ENCODE peak calls at places on chromosomes 3 and 15, in nine cellular contexts. V is IMR-90, O is activated T-cell treated with anti-CD3 and anti-CD28 coated beads for 24 hours, X is GF-D8, Q is mucosa of gallbladder, G is GM10248, F is EL, M is EH, A is fibroblast of lung. T is an unnamed sample.
A peak's percentile ranks its signal among the peaks of the same experiment; 100 is the strongest.

GRCh38 chr15:52351206-52351907 is 55.8 kb upstream of the MYO5C start:
- DNase-seq in V (no peak), O (no peak), X (no peak), Q (no peak), G (no peak), F (no peak), M (no peak), A (peak; percentile 51), T (no peak)

GRCh38 chr15:74643368-74644204 is 27.9 kb downstream of the CLK3 start:
- DNase-seq in V (no peak), O (no peak), X (no peak), Q (no peak), G (no peak), F (no peak), M (no peak), A (no peak), T (no peak)

GRCh38 chr3:21835266-21835665 is 84.3 kb upstream of the ZNF385D start:
- DNase-seq in V (no peak), O (no peak), X (no peak), Q (no peak), G (no peak), F (peak; percentile 3), M (peak; percentile 11), A (peak; percentile 58), T (no peak)

GRCh38 chr15:59437777-59438574 is at the start of gene FAM81A:
- DNase-seq in V (peak; percentile 47), O (peak; percentile 29), X (no peak), Q (peak; percentile 76), G (peak; percentile 93), F (peak; percentile 78), M (peak; percentile 84), A (peak; percentile 77), T (peak; percentile 77)

GRCh38 chr15:91186892-91187644 is 87.0 kb downstream of the SV2B start:
- DNase-seq in V (peak; percentile 26), O (no peak), X (no peak), Q (no peak), G (no peak), F (peak; percentile 4), M (peak; percentile 4), A (peak; percentile 5), T (no peak)

GRCh38 chr3:58101499-58102370 is 93.5 kb downstream of the FLNB start:
- DNase-seq in V (no peak), O (no peak), X (no peak), Q (no peak), G (no peak), F (no peak), M (no peak), A (no peak), T (no peak)

GRCh38 chr15:100671858-100672543 is 69.6 kb downstream of the ASB7 start:
- DNase-seq in V (peak; percentile 53), O (no peak), X (no peak), Q (no peak), G (peak; percentile 48), F (peak; percentile 67), M (peak; percentile 69), A (peak; percentile 62), T (no peak)

GRCh38 chr3:148932976-148933375 is 58.4 kb upstream of the GYG1 start:
- DNase-seq in V (no peak), O (no peak), X (no peak), Q (no peak), G (no peak), F (no peak), M (no peak), A (no peak), T (no peak)

GRCh38 chr15:71790081-71790480 is 20.3 kb upstream of the NR2E3 start:
- DNase-seq in V (peak; percentile 41), O (no peak), X (no peak), Q (peak; percentile 43), G (no peak), F (peak; percentile 77), M (peak; percentile 71), A (no peak), T (no peak)

GRCh38 chr15:34849364-34849959 is 54.1 kb upstream of the ACTC1 start:
- DNase-seq in V (no peak), O (no peak), X (no peak), Q (no peak), G (no peak), F (no peak), M (no peak), A (no peak), T (no peak)

GRCh38 chr3:99041747-99042146 is 140.3 kb upstream of the DCBLD2 start:
- DNase-seq in V (no peak), O (no peak), X (no peak), Q (no peak), G (no peak), F (no peak), M (no peak), A (no peak), T (no peak)

GRCh38 chr3:143291826-143292447 is 172.4 kb downstream of the CHST2 start:
- DNase-seq in V (no peak), O (no peak), X (no peak), Q (no peak), G (no peak), F (no peak), M (no peak), A (peak; percentile 18), T (no peak)

GRCh38 chr3:66033241-66034138 is 5.2 kb downstream of the MAGI1 start:
- DNase-seq in V (no peak), O (no peak), X (no peak), Q (no peak), G (peak; percentile 42), F (no peak), M (peak; percentile 11), A (no peak), T (no peak)

GRCh38 chr3:52268036-52268435 is 10.4 kb downstream of the WDR82 start:
- DNase-seq in V (no peak), O (no peak), X (no peak), Q (no peak), G (no peak), F (no peak), M (no peak), A (no peak), T (no peak)

T was measured in occipital lobe.